ENCODE peak calls at places on chromosomes 13 and 19, in six cellular contexts. Z is thoracic aorta, G is upper lobe of right lung, S is PC-3, K is spleen, B is A673. H is an unnamed sample.

GRCh38 chr13:74768521-74769090 is 634.4 kb upstream of the KLF12 start:
- DNase-seq in S (no peak), Z (no peak), G (no peak), B (no peak), K (no peak), H (no peak)

GRCh38 chr19:18322318-18322758 is 538 bp downstream of the LSM4 start:
- DNase-seq in G (no peak), S (peak; percentile 43), B (peak; percentile 54), K (no peak), Z (no peak), H (peak; percentile 74)

GRCh38 chr13:66995366-66995663 is 234.8 kb downstream of the PCDH9 start:
- DNase-seq in Z (no peak), G (no peak), K (no peak), S (no peak), B (no peak), H (no peak)

GRCh38 chr19:32818536-32818935 is 51.0 kb downstream of the SLC7A9 start:
- DNase-seq in S (no peak), B (no peak), Z (no peak), K (no peak), G (no peak), H (no peak)

GRCh38 chr13:32660227-32660626 is 74.0 kb downstream of the PDS5B start:
- DNase-seq in G (no peak), S (no peak), B (no peak), K (no peak), Z (no peak), H (peak; percentile 14)

GRCh38 chr13:27972619-27972877 is 3.4 kb upstream of the CDX2 start:
- DNase-seq in K (no peak), Z (no peak), B (no peak), S (no peak), G (no peak), H (no peak)

GRCh38 chr13:70623260-70623659 is 515.0 kb upstream of the KLHL1 start:
- DNase-seq in G (no peak), S (peak; percentile 56), K (no peak), Z (no peak), B (peak; percentile 10), H (no peak)

GRCh38 chr19:28956421-28956820 is 256.5 kb downstream of the UQCRFS1 start:
- DNase-seq in Z (no peak), G (no peak), S (no peak), K (no peak), B (no peak), H (no peak)

GRCh38 chr19:17555929-17556813 is 722 bp downstream of the COLGALT1 start:
- DNase-seq in B (no peak), Z (no peak), S (peak; percentile 43), G (peak; percentile 90), K (peak; percentile 90), H (peak; percentile 66)

GRCh38 chr13:101424381-101425155 is 8.3 kb upstream of the NALCN start:
- DNase-seq in Z (no peak), B (no peak), G (no peak), K (no peak), S (peak; percentile 33), H (no peak)

GRCh38 chr13:105144936-105145335 is 1390.5 kb downstream of the EFNB2 start:
- DNase-seq in Z (no peak), S (no peak), B (no peak), G (no peak), K (no peak), H (no peak)

GRCh38 chr13:97325738-97326137 is 103.6 kb downstream of the MBNL2 start:
- DNase-seq in K (no peak), G (no peak), B (no peak), Z (no peak), S (no peak), H (no peak)

GRCh38 chr13:48492123-48493075 is 40.5 kb downstream of the RCBTB2 start:
- DNase-seq in S (no peak), K (peak; percentile 94), Z (no peak), G (peak; percentile 75), B (peak; percentile 83), H (peak; percentile 83)

GRCh38 chr19:7333198-7334118 is 15.3 kb upstream of the ARHGEF18 start:
- DNase-seq in Z (no peak), G (peak; percentile 44), S (peak; percentile 20), B (no peak), K (peak; percentile 64), H (no peak)

GRCh38 chr19:37303591-37304171 is 67.2 kb upstream of the ZNF527 start:
- DNase-seq in K (no peak), Z (no peak), B (no peak), S (no peak), G (no peak), H (peak; percentile 36)

GRCh38 chr13:49098198-49098597 is 121.9 kb upstream of the MLNR start:
- DNase-seq in S (peak; percentile 75), B (peak; percentile 64), K (no peak), G (no peak), Z (peak; percentile 30), H (no peak)

GRCh38 chr13:60335531-60335930 is 61.5 kb upstream of the TDRD3 start:
- DNase-seq in S (peak; percentile 16), K (no peak), B (peak; percentile 64), Z (no peak), G (no peak), H (no peak)

GRCh38 chr13:87124785-87125074 is 546.4 kb upstream of the SLITRK5 start:
- DNase-seq in K (no peak), G (no peak), B (no peak), Z (no peak), S (no peak), H (no peak)

GRCh38 chr19:43820098-43820860 is 6.8 kb upstream of the ZNF283 start:
- DNase-seq in K (no peak), G (peak; percentile 71), S (no peak), B (no peak), Z (no peak), H (peak; percentile 26)

GRCh38 chr13:100148422-100148821 is 59.5 kb downstream of the PCCA start:
- DNase-seq in B (no peak), Z (no peak), S (no peak), G (no peak), K (no peak), H (no peak)

GRCh38 chr13:51048166-51048461 is 63.0 kb downstream of the C13orf42 start:
- DNase-seq in S (no peak), Z (no peak), B (no peak), K (no peak), G (no peak), H (no peak)

DNA sequence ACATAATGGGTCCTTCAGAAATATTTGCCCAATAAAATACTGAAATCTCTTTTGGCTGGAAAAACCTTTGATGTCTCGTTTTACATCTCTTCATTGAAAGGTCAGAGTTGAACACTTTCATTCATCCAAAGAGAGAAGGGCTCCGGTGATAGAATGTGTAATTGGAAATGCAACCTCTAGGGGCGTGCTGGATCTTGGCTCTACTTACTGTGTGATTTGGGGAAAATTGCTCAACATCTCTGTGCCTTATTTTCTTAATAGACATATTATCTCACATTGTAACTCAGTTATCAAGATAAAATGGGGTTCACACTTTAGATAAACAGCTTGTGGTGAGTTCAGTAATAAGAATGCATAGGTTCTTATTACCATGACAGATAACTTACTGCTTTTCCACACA is 1444.1 kb downstream of the SLITRK5 start:
- DNase-seq in Z (no peak), K (no peak), G (no peak), B (peak; percentile 2), S (no peak), H (no peak)
- TF ChIP-seq CTCF in Z (no peak), K (no peak), G (peak; percentile 5), B (no peak), S (peak; percentile 34), H (peak; percentile 38)

GRCh38 chr19:40703029-40703755 is 12.7 kb upstream of the NUMBL start:
- DNase-seq in Z (no peak), K (no peak), G (no peak), S (no peak), B (no peak), H (no peak)

GRCh38 chr19:40701758-40702157 is 11.3 kb upstream of the NUMBL start:
- DNase-seq in K (no peak), B (no peak), Z (no peak), S (no peak), G (no peak), H (no peak)

GRCh38 chr19:40697007-40697406 is 6.6 kb upstream of the NUMBL start:
- DNase-seq in B (no peak), Z (no peak), K (no peak), G (no peak), S (no peak), H (no peak)

GRCh38 chr19:40702337-40703012 is 12.0 kb upstream of the NUMBL start:
- DNase-seq in S (peak; percentile 29), K (no peak), G (no peak), Z (no peak), B (no peak), H (peak; percentile 91)

GRCh38 chr19:40700083-40700482 is 9.6 kb upstream of the NUMBL start:
- DNase-seq in S (no peak), G (no peak), B (no peak), Z (no peak), K (no peak), H (no peak)
- H3K4me1 ChIP-seq in S (no peaks in the 10 kb centered on the region), G (no peaks in the 10 kb centered on the region), B (no peaks in the 10 kb centered on the region), Z (no peaks in the 10 kb centered on the region), K (no peaks in the 10 kb centered on the region), H (no peaks in the 10 kb centered on the region)

GRCh38 chr13:25375727-25376358 is 4.1 kb downstream of the ATP8A2 start:
- DNase-seq in S (peak; percentile 63), K (no peak), G (no peak), B (peak; percentile 76), Z (no peak), H (peak; percentile 49)

GRCh38 chr13:25377244-25377962 is 5.6 kb downstream of the ATP8A2 start:
- DNase-seq in S (no peak), G (no peak), Z (no peak), B (no peak), K (no peak), H (no peak)

GRCh38 chr13:25371158-25371557 is 616 bp upstream of the ATP8A2 start:
- DNase-seq in S (no peak), B (no peak), K (no peak), Z (no peak), G (no peak), H (no peak)

GRCh38 chr13:25372275-25373081 is 704 bp downstream of the ATP8A2 start:
- DNase-seq in Z (no peak), B (peak; percentile 26), S (no peak), K (no peak), G (no peak), H (peak; percentile 15)

GRCh38 chr13:25371608-25372274 is at the start of gene ATP8A2:
- DNase-seq in G (no peak), S (no peak), Z (no peak), K (no peak), B (peak; percentile 6), H (peak; percentile 21)
- H3K4me3 ChIP-seq in G (peak within 1 kb of the TSS; percentile 14), S (no peak within 1 kb of the TSS), Z (peak within 1 kb of the TSS; percentile 59), K (peak within 1 kb of the TSS; percentile 36), B (peak within 1 kb of the TSS; percentile 58), H (no peak within 1 kb of the TSS)

DNA sequence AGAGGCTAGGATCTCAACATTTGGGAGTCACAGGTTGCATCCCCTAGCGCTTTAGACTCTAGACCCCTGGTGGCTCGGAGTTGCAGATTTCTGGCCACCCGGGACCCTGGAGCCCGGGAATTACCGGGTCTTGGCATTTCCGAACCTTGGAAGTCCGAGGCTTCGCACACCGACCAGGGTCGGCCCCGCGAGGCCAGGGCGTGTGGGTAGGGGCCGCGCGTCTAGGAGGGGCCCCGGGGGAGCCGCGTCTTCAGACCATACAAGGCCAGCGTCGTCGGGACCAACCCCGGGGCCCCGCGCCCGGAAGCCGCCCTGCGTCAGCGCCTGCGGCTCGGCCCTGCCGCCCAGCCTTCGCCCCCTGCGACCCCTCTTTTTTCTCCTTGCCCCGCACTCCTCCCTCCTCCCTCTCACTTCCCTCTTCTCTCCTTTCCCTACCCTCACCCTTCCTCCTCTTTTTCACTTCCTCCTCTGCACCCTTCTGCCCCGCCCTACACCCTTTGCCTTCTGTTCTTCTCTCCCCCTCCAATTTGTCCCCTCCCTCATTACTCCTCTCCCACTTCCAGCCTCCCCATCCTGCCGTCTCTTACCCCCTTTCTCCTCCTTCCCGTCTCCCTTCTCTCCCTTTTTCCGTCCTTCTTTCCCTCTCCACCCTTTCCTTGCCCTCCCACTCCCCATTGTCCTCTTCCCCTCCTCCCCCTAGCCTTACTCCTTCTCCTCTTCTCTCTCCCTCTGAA is 2.4 kb upstream of the PLEKHG2 start:
- DNase-seq in S (no peak), B (no peak), K (peak; percentile 95), Z (no peak), G (peak; percentile 92), H (peak; percentile 54)
- TF ChIP-seq CTCF in S (no peak), B (no peak), K (no peak), Z (no peak), G (no peak), H (peak; percentile 18)

H was measured in BE2C.